ENCODE peak calls at places on chromosomes 16 and 17, in four cellular contexts. A is MM.1S, G is mammary epithelial cell, D is keratinocyte. N is an unnamed sample.

GRCh38 chr17:77882481-77883212 is 75.9 kb upstream of the TNRC6C start:
- DNase-seq in G (peak), D (no peak), A (no peak), N (no peak)

GRCh38 chr17:7289256-7290032 is 5.0 kb downstream of the YBX2 start:
- DNase-seq in D (no peak), G (no peak), A (no peak), N (no peak)

GRCh38 chr16:24700549-24701392 is 28.7 kb upstream of the TNRC6A start:
- DNase-seq in D (peak), G (peak), A (no peak), N (no peak)

GRCh38 chr17:39641119-39641496 is 4.2 kb downstream of the STARD3 start:
- DNase-seq in A (no peak), D (no peak), G (no peak), N (no peak)

GRCh38 chr17:8055851-8056231 is 17.0 kb downstream of the ALOX15B start:
- DNase-seq in D (no peak), G (no peak), A (no peak), N (no peak)

GRCh38 chr17:75919611-75920010 is 14.9 kb upstream of the MRPL38 start:
- DNase-seq in G (no peak), A (no peak), D (no peak), N (no peak)

GRCh38 chr16:23974223-23974622 is 138.4 kb downstream of the PRKCB start:
- DNase-seq in A (no peak), D (no peak), G (no peak), N (no peak)

GRCh38 chr17:64051153-64051552 is 30.7 kb upstream of the ICAM2 start:
- DNase-seq in G (no peak), A (no peak), D (no peak), N (no peak)

GRCh38 chr16:72138064-72138572 is 33.8 kb downstream of the PMFBP1 start:
- DNase-seq in D (no peak), G (no peak), A (no peak), N (no peak)

GRCh38 chr16:8173111-8173644 is 417.1 kb downstream of the TMEM114 start:
- DNase-seq in D (peak), A (peak), G (peak), N (peak)

GRCh38 chr17:60535382-60536279 is 9.6 kb upstream of the APPBP2 start:
- DNase-seq in G (no peak), D (no peak), A (no peak), N (no peak)

GRCh38 chr17:73719588-73720071 is 75.4 kb upstream of the SDK2 start:
- DNase-seq in A (no peak), G (no peak), D (no peak), N (no peak)

GRCh38 chr16:11254913-11255736 is 879 bp downstream of the SOCS1 start:
- DNase-seq in D (no peak), A (peak), G (peak), N (no peak)

GRCh38 chr17:38430316-38430715 is 2.1 kb downstream of the ARHGAP23 start:
- DNase-seq in G (no peak), A (no peak), D (no peak), N (no peak)

GRCh38 chr16:18782697-18783429 is 7.3 kb downstream of the RPS15A start:
- DNase-seq in A (no peak), G (no peak), D (no peak), N (no peak)

GRCh38 chr16:50683689-50684374 is 2.7 kb upstream of the SNX20 start:
- DNase-seq in A (peak), D (no peak), G (no peak), N (no peak)

GRCh38 chr16:89837014-89837546 is 8.8 kb downstream of the SPIRE2 start:
- DNase-seq in D (no peak), G (no peak), A (no peak), N (no peak)

GRCh38 chr17:65535777-65536572 is 25.5 kb downstream of the AXIN2 start:
- DNase-seq in A (no peak), G (no peak), D (no peak), N (no peak)

GRCh38 chr16:12267491-12267890 is 291.0 kb downstream of the SNX29 start:
- DNase-seq in A (no peak), G (no peak), D (no peak), N (no peak)

GRCh38 chr17:67239597-67239996 is 5.4 kb downstream of the HELZ start:
- DNase-seq in A (no peak), G (no peak), D (no peak), N (no peak)

GRCh38 chr17:18994626-18995025 is 9.9 kb downstream of the FAM83G start:
- DNase-seq in A (no peak), G (no peak), D (no peak), N (no peak)

GRCh38 chr16:526181-527014 is 1.1 kb upstream of the CAPN15 start:
- DNase-seq in G (peak), D (no peak), A (no peak), N (no peak)

GRCh38 chr17:45306623-45307022 is 10.2 kb downstream of the MAP3K14 start:
- DNase-seq in A (no peak), G (no peak), D (no peak), N (no peak)

GRCh38 chr16:64990101-64990500 is 131.8 kb downstream of the CDH11 start:
- DNase-seq in D (no peak), A (no peak), G (no peak), N (no peak)

GRCh38 chr17:56756536-56756935 is 77.2 kb downstream of the C17orf67 start:
- DNase-seq in D (peak), G (peak), A (no peak), N (no peak)

GRCh38 chr17:37168731-37169353 is 206.9 kb upstream of the C17orf78 start:
- DNase-seq in G (no peak), D (no peak), A (no peak), N (no peak)

GRCh38 chr17:76065754-76066153 is 6.6 kb downstream of the SRP68 start:
- DNase-seq in D (no peak), A (no peak), G (no peak), N (no peak)

GRCh38 chr16:11913425-11914079 is 2.2 kb downstream of the GSPT1 start:
- DNase-seq in A (no peak), G (peak), D (no peak), N (no peak)

GRCh38 chr17:79861371-79862216 is 22.4 kb upstream of the CBX4 start:
- DNase-seq in D (no peak), G (no peak), A (no peak), N (no peak)

GRCh38 chr16:55252577-55252976 is 71.4 kb upstream of the IRX6 start:
- DNase-seq in D (no peak), G (no peak), A (peak), N (no peak)

GRCh38 chr16:4511441-4512082 is 27.0 kb downstream of the CDIP1 start:
- DNase-seq in G (peak), A (peak), D (no peak), N (no peak)

GRCh38 chr17:48632579-48633265 is 6.6 kb upstream of the HOXB9 start:
- DNase-seq in G (no peak), D (no peak), A (no peak), N (no peak)

GRCh38 chr17:48636177-48637018 is 10.2 kb upstream of the HOXB9 start:
- DNase-seq in G (peak), A (peak), D (no peak), N (no peak)

GRCh38 chr17:48631693-48632578 is 5.8 kb upstream of the HOXB9 start:
- DNase-seq in G (no peak), A (no peak), D (no peak), N (no peak)

GRCh38 chr17:48633266-48633816 is 7.2 kb upstream of the HOXB9 start:
- DNase-seq in G (no peak), D (no peak), A (no peak), N (no peak)

GRCh38 chr17:48634446-48635208 is 8.5 kb upstream of the HOXB9 start:
- DNase-seq in A (no peak), G (no peak), D (no peak), N (no peak)
- TF ChIP-seq EZH2 in A (no peak), G (peak), D (no peak), N (no peak)

GRCh38 chr17:28643979-28644781 is 778 bp downstream of the BLTP2 start:
- DNase-seq in D (no peak), G (peak), A (peak), N (no peak)
- H3K27ac ChIP-seq in D (peak), G (no peak), A (peak), N (peak)

DNA sequence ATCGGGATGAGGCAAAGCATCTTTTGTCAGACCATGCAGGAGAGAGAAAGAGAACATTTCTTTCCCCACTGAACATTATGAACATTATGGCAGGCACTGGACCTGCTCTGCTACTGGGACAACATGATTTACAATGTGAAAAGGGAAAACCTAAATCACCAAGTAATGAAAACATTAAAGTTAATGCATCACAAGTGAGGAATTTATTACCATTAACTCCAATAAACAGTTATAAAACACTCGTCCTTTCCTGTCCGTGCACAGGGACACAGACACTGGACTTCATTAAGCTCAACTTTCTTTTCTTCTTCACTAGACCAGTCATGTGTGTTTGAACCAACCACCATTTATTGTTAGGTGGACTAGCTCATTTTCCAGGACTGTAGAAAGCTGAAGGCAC is 95.4 kb downstream of the SNX11 start:
- DNase-seq in D (no peak), A (no peak), G (no peak), N (no peak)
- H3K4me3 ChIP-seq in D (no peak), A (no peak), G (no peak), N (no peak)

GRCh38 chr17:81961554-81962498 is 839 bp upstream of the NOTUM start:
- DNase-seq in G (no peak), D (no peak), A (no peak), N (no peak)
- TF ChIP-seq EZH2 in G (peak), D (peak), A (no peak), N (no peak)

N was measured in SK-N-MC.